ENCODE peak calls at places on chromosomes 12 and 14, in nine cellular contexts. B is psoas muscle; K is pancreas; T is OCI-LY7; J is GM23248; H is neural progenitor cell; P is effector memory CD4-positive, alpha-beta T cell; A is body of pancreas; E is uterus. L is an unnamed sample.
A peak's percentile ranks its signal among the peaks of the same experiment; 100 is the strongest.

GRCh38 chr14:45743884-45744283 is 490.9 kb upstream of the MIS18BP1 start:
- DNase-seq in B (no peak), K (no peak), T (no peak), J (no peak), H (no peak), P (no peak), A (no peak), E (no peak), L (no peak)

GRCh38 chr12:78096909-78097597 is 266.4 kb downstream of the NAV3 start:
- DNase-seq in B (no peak), K (no peak), T (no peak), J (peak; percentile 60), H (no peak), P (no peak), A (no peak), E (peak; percentile 28), L (no peak)

GRCh38 chr12:114673169-114673833 is 10.7 kb downstream of the TBX3 start:
- DNase-seq in B (no peak), K (no peak), T (no peak), J (peak; percentile 77), H (peak; percentile 45), P (no peak), A (no peak), E (peak; percentile 85), L (no peak)

GRCh38 chr12:45713108-45713507 is 16.4 kb upstream of the ARID2 start:
- DNase-seq in B (no peak), K (no peak), T (no peak), J (peak; percentile 11), H (no peak), P (no peak), A (no peak), E (no peak), L (no peak)

GRCh38 chr14:79443602-79444001 is 767.7 kb downstream of the DIO2 start:
- DNase-seq in B (no peak), K (no peak), T (no peak), J (no peak), H (no peak), P (no peak), A (no peak), E (no peak), L (no peak)

GRCh38 chr14:89621009-89621421 is 204.0 kb upstream of the FOXN3 start:
- DNase-seq in B (no peak), K (no peak), T (peak; percentile 36), J (no peak), H (no peak), P (peak; percentile 31), A (peak; percentile 57), E (no peak), L (peak; percentile 16)

GRCh38 chr12:76706099-76706498 is 57.8 kb upstream of the ZDHHC17 start:
- DNase-seq in B (no peak), K (no peak), T (peak; percentile 4), J (peak; percentile 31), H (no peak), P (no peak), A (no peak), E (no peak), L (no peak)

GRCh38 chr12:41981758-41982157 is 162.9 kb downstream of the GXYLT1 start:
- DNase-seq in B (no peak), K (no peak), T (no peak), J (peak; percentile 36), H (no peak), P (no peak), A (no peak), E (no peak), L (no peak)

GRCh38 chr12:17197971-17198370 is 592.0 kb upstream of the LMO3 start:
- DNase-seq in B (no peak), K (no peak), T (no peak), J (no peak), H (no peak), P (no peak), A (no peak), E (no peak), L (no peak)

GRCh38 chr12:12403264-12404248 is 46.7 kb downstream of the BORCS5 start:
- DNase-seq in B (no peak), K (no peak), T (no peak), J (no peak), H (no peak), P (no peak), A (no peak), E (peak; percentile 44), L (peak; percentile 35)

GRCh38 chr14:59342516-59343484 is 122.4 kb downstream of the GPR135 start:
- DNase-seq in B (no peak), K (no peak), T (no peak), J (no peak), H (no peak), P (no peak), A (peak; percentile 89), E (no peak), L (no peak)

DNA sequence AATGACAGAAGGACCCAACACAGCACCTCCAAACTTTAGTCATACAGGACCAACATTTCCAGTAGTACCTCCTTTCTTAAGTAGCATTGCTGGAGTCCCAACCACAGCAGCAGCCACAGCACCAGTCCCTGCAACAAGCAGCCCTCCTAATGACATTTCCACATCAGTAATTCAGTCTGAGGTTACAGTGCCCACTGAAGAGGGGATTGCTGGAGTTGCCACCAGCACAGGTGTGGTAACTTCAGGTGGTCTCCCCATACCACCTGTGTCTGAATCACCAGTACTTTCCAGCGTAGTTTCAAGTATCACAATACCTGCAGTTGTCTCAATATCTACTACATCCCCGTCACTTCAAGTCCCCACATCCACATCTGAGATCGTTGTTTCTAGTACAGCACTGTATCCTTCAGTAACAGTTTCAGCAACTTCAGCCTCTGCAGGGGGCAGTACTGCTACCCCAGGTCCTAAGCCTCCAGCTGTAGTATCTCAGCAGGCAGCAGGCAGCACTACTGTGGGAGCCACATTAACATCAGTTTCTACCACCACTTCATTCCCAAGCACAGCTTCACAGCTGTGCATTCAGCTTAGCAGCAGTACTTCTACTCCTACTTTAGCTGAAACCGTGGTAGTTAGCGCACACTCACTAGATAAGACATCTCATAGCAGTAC is 64.6 kb downstream of the RAD52 start:
- DNase-seq in B (no peak), K (no peak), T (no peak), J (no peak), H (no peak), P (no peak), A (no peak), E (no peak), L (no peak)
- H3K36me3 ChIP-seq in B (peaks cover 100% of the 10 kb centered on the region), K (peaks cover 9% of the 10 kb centered on the region), T (peaks cover 99% of the 10 kb centered on the region), J (peaks cover 94% of the 10 kb centered on the region), H (peaks cover 46% of the 10 kb centered on the region), P (peaks cover 83% of the 10 kb centered on the region), A (peaks cover 3% of the 10 kb centered on the region), E (no peaks in the 10 kb centered on the region), L (peaks cover 63% of the 10 kb centered on the region)

GRCh38 chr12:124547626-124548025 is 19.8 kb downstream of the NCOR2 start:
- DNase-seq in B (no peak), K (no peak), T (no peak), J (no peak), H (no peak), P (no peak), A (no peak), E (no peak), L (no peak)
- H3K4me1 ChIP-seq in B (peaks cover 85% of the 10 kb centered on the region), K (peaks cover 23% of the 10 kb centered on the region), T (peaks cover 58% of the 10 kb centered on the region), J (peaks cover 39% of the 10 kb centered on the region), H (peaks cover 56% of the 10 kb centered on the region), P (peaks cover 37% of the 10 kb centered on the region), A (peaks cover 66% of the 10 kb centered on the region), E (peaks cover 6% of the 10 kb centered on the region), L (peaks cover 21% of the 10 kb centered on the region)

DNA sequence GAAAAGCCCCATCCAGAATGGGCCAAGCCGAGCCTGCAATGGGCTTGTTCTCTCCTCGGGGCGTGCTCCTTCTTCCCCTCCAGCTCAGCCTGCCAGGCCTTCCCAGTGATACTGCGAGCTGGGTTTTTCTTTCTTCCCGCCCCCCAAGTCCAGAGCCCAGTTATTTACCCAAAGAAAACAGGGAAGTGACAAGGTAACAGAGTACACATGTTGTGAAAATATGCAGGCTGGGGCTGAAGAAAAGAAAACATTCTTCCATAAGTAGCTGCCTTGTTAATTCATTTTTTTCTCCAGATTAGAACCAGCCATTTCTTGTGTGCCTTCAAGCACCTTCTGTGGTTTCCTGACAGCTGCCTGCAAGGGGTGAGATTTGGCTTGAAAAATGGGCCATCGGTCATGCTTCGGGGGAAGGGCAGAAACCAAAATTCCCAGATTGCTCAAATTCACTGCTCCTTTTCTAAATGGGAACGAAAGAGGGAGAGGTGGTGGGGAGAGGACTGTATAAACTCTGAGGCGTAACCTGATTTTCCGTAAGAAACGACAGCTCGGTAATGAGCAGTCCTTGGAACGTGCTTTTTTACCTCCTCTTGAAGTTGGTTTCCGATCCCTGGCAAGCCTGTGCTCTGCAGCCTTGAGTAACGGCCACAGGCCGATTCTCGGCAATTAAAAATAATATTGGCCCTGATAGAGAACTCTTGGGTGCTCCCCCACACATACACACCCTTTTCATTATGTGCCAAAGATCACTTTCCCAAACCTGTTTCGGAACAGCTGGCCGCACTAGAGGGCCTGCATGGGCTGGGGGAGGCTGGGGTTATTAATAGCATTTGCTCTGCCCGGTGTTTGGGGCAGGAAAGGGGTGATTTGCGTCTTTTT is 229.4 kb downstream of the ZFP36L1 start:
- DNase-seq in B (no peak), K (no peak), T (no peak), J (no peak), H (no peak), P (no peak), A (peak; percentile 68), E (peak; percentile 74), L (no peak)
- H3K4me3 ChIP-seq in B (no peak overlapping the region), K (no peak overlapping the region), T (no peak overlapping the region), J (no peak overlapping the region), H (no peak overlapping the region), P (no peak overlapping the region), A (no peak overlapping the region), E (no peak overlapping the region), L (no peak overlapping the region)

DNA sequence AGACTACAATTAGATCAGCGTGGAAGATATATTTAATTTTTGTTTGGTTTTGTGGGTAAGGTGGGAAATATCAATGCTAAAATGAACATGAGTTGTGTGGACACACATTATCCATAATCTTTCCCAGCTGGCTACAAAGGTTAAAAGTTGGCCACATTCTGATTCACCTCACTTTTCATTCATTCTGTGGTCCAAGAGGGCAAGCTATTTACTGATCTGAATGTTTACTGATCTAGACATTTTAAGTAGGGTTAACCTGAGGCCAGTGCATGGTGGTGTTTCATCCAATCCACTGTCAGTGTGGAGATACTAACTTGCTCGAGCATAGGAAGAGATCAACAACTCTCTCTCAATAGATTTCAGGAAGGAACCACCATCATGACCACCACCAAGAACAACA is 71.6 kb downstream of the DCAF5 start:
- DNase-seq in B (no peak), K (no peak), T (no peak), J (no peak), H (no peak), P (no peak), A (no peak), E (no peak), L (no peak)
- H3K36me3 ChIP-seq in B (peaks cover 48% of the 10 kb centered on the region), K (no peaks in the 10 kb centered on the region), T (peaks cover 36% of the 10 kb centered on the region), J (peaks cover 9% of the 10 kb centered on the region), H (no peaks in the 10 kb centered on the region), P (peaks cover 30% of the 10 kb centered on the region), A (no peaks in the 10 kb centered on the region), E (no peaks in the 10 kb centered on the region), L (peaks cover 6% of the 10 kb centered on the region)

GRCh38 chr12:92421701-92422100 is 276.1 kb upstream of the BTG1 start:
- DNase-seq in B (no peak), K (no peak), T (no peak), J (peak; percentile 47), H (no peak), P (no peak), A (no peak), E (no peak), L (no peak)
- H3K4me1 ChIP-seq in B (no peaks in the 10 kb centered on the region), K (peaks cover 5% of the 10 kb centered on the region), T (peaks cover 13% of the 10 kb centered on the region), J (no peaks in the 10 kb centered on the region), H (peaks cover 11% of the 10 kb centered on the region), P (no peaks in the 10 kb centered on the region), A (peaks cover 7% of the 10 kb centered on the region), E (no peaks in the 10 kb centered on the region), L (peaks cover 4% of the 10 kb centered on the region)

GRCh38 chr12:105738036-105738435 is 400.7 kb downstream of the NUAK1 start:
- DNase-seq in B (no peak), K (no peak), T (no peak), J (no peak), H (no peak), P (no peak), A (no peak), E (peak; percentile 49), L (no peak)
- H3K4me3 ChIP-seq in B (no peak overlapping the region), K (no peak overlapping the region), T (no peak overlapping the region), J (no peak overlapping the region), H (no peak overlapping the region), P (no peak overlapping the region), A (no peak overlapping the region), E (no peak overlapping the region), L (no peak overlapping the region)

L was measured in naive thymus-derived CD4-positive, alpha-beta T cell.